ENCODE peak calls at places on chromosome 10, in five cellular contexts. L is mammary epithelial cell, Y is PC-9, R is GM23338, T is GM23248. D is an unnamed sample. For H3K79me2, the result is how much of the 10 kb centered on the place peaks cover.

GRCh38 chr10:3563298-3563697 is 221.7 kb downstream of the KLF6 start:
- DNase-seq in R (no peak), T (no peak), Y (no peak), L (no peak), D (no peak)

GRCh38 chr10:108877130-108877529 is 1046.2 kb downstream of the XPNPEP1 start:
- DNase-seq in R (no peak), Y (no peak), L (no peak), T (peak), D (peak)

GRCh38 chr10:118844731-118845573 is 90.2 kb upstream of the CACUL1 start:
- DNase-seq in T (no peak), L (no peak), R (no peak), Y (no peak), D (peak)

GRCh38 chr10:123150229-123150985 is 2.5 kb downstream of the HMX2 start:
- DNase-seq in L (no peak), T (no peak), R (no peak), Y (no peak), D (no peak)

GRCh38 chr10:101934911-101935310 is 91.3 kb upstream of the KCNIP2 start:
- DNase-seq in T (no peak), Y (no peak), L (no peak), R (no peak), D (no peak)

GRCh38 chr10:23095966-23096813 is 811 bp downstream of the MSRB2 start:
- DNase-seq in R (peak), T (peak), L (peak), Y (peak), D (peak)

GRCh38 chr10:129241461-129241860 is 225.6 kb upstream of the MGMT start:
- DNase-seq in Y (no peak), L (no peak), R (no peak), T (no peak), D (no peak)

GRCh38 chr10:7410800-7411670 is at the start of gene SFMBT2:
- DNase-seq in R (peak), Y (peak), T (peak), L (peak), D (peak)

GRCh38 chr10:63668081-63668480 is 146.9 kb downstream of the REEP3 start:
- DNase-seq in R (no peak), T (peak), L (no peak), Y (no peak), D (peak)

GRCh38 chr10:58651040-58651439 is 138.4 kb downstream of the BICC1 start:
- DNase-seq in Y (no peak), R (no peak), T (peak), L (no peak), D (peak)

GRCh38 chr10:23198610-23198939 is 6.5 kb downstream of the PTF1A start:
- DNase-seq in R (peak), Y (no peak), L (no peak), T (no peak), D (no peak)

GRCh38 chr10:101513733-101514132 is 74.3 kb downstream of the POLL start:
- DNase-seq in R (no peak), T (no peak), Y (no peak), L (no peak), D (no peak)

GRCh38 chr10:121155742-121156141 is 304.6 kb downstream of the WDR11 start:
- DNase-seq in L (no peak), R (no peak), Y (no peak), T (no peak), D (no peak)

GRCh38 chr10:114175667-114176066 is 1.7 kb upstream of the CCDC186 start:
- DNase-seq in Y (no peak), T (no peak), L (no peak), R (no peak), D (no peak)

GRCh38 chr10:103778358-103779139 is 76.8 kb downstream of the SH3PXD2A start:
- DNase-seq in Y (no peak), R (no peak), T (no peak), L (no peak), D (no peak)

GRCh38 chr10:110311357-110311949 is 6.7 kb upstream of the SMNDC1 start:
- DNase-seq in R (peak), T (peak), L (peak), Y (peak), D (peak)

GRCh38 chr10:20267734-20268133 is 451.5 kb downstream of the PLXDC2 start:
- DNase-seq in R (no peak), T (no peak), Y (no peak), L (no peak), D (no peak)

GRCh38 chr10:46525177-46525823 is 31.2 kb downstream of the GPRIN2 start:
- DNase-seq in Y (peak), R (no peak), T (peak), L (peak), D (peak)

GRCh38 chr10:80473692-80474596 is 19.8 kb downstream of the TSPAN14 start:
- DNase-seq in L (peak), Y (no peak), R (no peak), T (no peak), D (no peak)

GRCh38 chr10:60353519-60354258 is 36.0 kb downstream of the ANK3 start:
- DNase-seq in T (no peak), Y (no peak), L (no peak), R (no peak), D (peak)

GRCh38 chr10:30056767-30057355 is 2.5 kb downstream of the JCAD start:
- DNase-seq in Y (no peak), T (no peak), R (peak), L (no peak), D (no peak)

GRCh38 chr10:30058111-30058510 is 1.3 kb downstream of the JCAD start:
- DNase-seq in R (no peak), Y (no peak), T (no peak), L (no peak), D (no peak)

GRCh38 chr10:30055094-30055701 is 4.2 kb downstream of the JCAD start:
- DNase-seq in Y (no peak), R (no peak), L (no peak), T (peak), D (peak)

GRCh38 chr10:30057421-30057841 is 2.0 kb downstream of the JCAD start:
- DNase-seq in T (peak), R (no peak), Y (peak), L (no peak), D (peak)

DNA sequence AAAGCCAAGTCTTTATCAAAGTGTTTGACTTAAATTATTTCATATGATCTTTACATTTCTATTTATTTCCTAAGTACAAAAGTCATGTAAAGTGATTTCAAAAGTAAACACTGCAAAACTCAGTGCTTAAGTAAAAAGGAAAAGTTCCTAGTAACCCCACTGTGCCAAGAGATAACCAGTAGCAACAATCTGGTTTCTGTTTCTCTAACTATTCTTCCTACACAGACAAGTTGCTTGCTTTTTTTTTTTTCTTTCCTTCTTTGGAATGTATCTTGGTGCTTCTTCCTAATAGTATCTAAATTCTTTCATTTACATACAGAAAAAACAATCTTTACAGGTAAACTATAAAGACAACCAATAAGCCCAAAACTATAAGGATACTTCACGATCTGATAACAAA is 3.1 kb downstream of the JCAD start:
- DNase-seq in L (no peak), T (no peak), Y (no peak), R (no peak), D (peak)
- H3K79me2 ChIP-seq in L (under half), T (half or more), Y (under half), R (under half), D (under half)

DNA sequence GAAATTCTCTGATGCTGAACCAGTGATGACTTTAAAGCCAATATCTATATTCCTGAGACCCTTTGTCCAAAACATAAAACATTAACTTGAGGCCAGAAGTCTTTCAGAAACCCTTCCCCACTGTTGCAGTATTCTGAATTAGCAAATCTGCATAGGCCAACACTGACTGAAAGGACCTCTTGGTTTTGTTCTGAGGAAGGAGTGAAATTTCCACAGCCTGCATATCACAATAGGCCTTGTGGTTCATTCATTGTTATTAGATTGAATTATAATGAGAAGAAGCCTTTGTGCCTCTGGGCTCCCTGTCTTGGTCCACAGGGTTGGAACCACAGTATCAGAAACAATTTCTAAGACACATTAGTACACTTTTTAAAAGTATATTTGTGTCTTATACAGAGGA is 90.3 kb downstream of the CCNY start:
- DNase-seq in Y (no peak), L (no peak), T (no peak), R (no peak), D (no peak)
- H3K79me2 ChIP-seq in Y (half or more), L (half or more), T (half or more), R (half or more), D (half or more)

GRCh38 chr10:6212266-6212640 is 9.5 kb downstream of the PFKFB3 start:
- DNase-seq in Y (no peak), T (no peak), L (no peak), R (no peak), D (no peak)
- H3K79me2 ChIP-seq in Y (under half), T (half or more), L (half or more), R (half or more), D (half or more)

GRCh38 chr10:70500339-70500738 is 21.8 kb downstream of the PALD1 start:
- DNase-seq in R (no peak), Y (no peak), L (no peak), T (no peak), D (no peak)
- H3K79me2 ChIP-seq in R (half or more), Y (under half), L (under half), T (under half), D (under half)

GRCh38 chr10:132802694-132803320 is 16.9 kb upstream of the NKX6-2 start:
- DNase-seq in T (no peak), L (no peak), R (no peak), Y (no peak), D (no peak)

GRCh38 chr10:132798876-132799275 is 12.9 kb upstream of the NKX6-2 start:
- DNase-seq in Y (no peak), R (no peak), T (no peak), L (no peak), D (no peak)

GRCh38 chr10:132802048-132802447 is 16.1 kb upstream of the NKX6-2 start:
- DNase-seq in L (no peak), R (no peak), T (no peak), Y (no peak), D (no peak)

GRCh38 chr10:132798403-132798802 is 12.5 kb upstream of the NKX6-2 start:
- DNase-seq in L (no peak), Y (no peak), R (no peak), T (no peak), D (no peak)

DNA sequence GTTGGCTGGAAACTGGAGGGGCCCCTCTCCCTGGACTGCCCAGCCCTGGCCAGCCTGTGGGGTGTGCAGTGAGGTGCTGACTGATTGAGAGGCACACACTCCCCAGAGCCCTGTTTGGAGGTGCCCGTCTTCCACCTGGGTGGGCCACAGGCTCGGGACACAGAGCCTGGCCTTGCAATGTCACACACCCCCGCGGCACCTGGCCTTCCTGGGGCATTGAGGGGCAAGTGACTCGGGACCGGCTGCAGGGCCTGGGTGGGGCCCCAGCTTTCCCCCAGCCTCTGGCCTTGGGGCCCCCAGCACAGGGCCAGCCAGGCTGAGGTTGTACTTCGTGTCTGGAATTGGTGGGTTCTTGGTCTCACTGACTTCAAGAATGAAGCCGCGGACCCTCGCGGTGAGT is 13.9 kb upstream of the NKX6-2 start:
- DNase-seq in R (no peak), T (no peak), Y (no peak), L (no peak), D (no peak)
- H3K79me2 ChIP-seq in R (under half), T (under half), Y (under half), L (under half), D (under half)

GRCh38 chr10:6176691-6177231 is 26.0 kb upstream of the PFKFB3 start:
- DNase-seq in Y (no peak), R (no peak), T (peak), L (peak), D (no peak)
- H3K79me2 ChIP-seq in Y (under half), R (under half), T (under half), L (under half), D (half or more)

DNA sequence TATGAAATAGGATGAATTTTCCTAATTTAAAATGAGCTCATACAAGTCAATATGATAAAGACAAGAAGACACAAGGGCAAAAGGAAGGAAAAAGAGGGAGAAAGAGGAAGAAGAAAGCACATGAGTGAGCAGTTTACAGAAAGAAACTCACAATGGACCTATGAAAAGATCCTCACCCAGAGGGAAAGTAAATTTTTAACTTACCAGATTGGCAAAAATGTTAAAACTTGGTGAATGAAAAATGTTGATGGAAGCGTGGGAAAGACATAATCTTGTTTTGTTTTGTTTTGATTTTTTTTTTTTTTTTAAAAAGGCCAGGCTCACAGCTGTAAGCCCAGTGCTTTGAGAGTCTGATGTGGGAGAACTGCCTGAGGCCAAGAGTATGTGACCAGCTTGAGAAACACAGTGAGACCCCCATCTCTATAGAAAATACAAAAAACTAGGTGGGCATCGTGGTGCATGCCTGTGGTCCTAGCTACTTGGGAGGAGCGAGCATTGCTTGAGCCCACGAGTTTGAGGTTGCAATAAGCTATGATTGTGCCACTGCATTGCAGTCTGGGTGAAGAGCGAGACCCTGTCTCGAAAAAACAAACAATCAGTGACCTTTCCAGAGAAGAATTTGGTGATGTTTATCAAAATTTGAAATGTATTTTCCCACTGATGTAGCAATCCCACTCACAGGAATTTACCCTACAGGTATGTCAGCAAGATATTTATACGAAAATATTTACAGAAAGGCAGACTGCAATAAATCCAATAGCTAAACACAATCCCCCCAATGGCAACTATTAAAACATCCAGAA is 152.9 kb upstream of the ASAH2 start:
- DNase-seq in R (no peak), Y (no peak), L (no peak), T (no peak), D (no peak)
- H3K79me2 ChIP-seq in R (under half), Y (half or more), L (half or more), T (half or more), D (half or more)

DNA sequence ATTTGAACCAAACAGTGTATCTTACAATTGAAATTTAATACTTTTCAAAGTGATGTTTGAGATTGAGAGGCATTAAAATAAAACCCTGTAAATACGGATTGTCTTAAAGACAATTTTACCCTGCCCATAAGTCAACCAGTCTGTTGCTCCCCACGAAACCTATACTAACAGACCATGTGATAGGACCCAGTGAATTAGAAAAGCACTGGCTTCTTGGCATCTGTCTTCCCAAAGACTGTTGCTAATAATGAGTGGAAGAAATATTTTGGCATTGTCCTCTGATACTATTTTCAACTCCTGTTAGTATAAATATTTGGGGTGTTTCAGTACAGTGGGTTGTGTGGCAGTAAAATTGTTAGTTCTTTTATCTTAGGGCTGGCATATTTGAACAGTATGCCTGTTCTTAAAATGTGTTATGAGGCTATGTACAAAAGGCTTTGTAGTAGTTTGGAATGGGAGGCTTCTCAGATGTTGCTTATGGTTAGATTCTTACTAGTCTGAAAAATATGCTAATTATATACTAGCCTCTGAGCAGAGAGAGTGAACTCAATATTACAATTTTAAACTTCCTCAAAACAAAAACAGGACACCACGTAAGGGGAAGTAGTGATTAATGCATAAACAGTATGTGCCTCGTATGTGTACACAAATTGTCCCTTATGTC is 115.1 kb downstream of the ARID5B start:
- DNase-seq in R (no peak), L (no peak), T (peak), Y (no peak), D (peak)
- H3K79me2 ChIP-seq in R (under half), L (under half), T (under half), Y (under half), D (under half)